ENCODE peak calls at places on chromosomes 12 and 14, in four cellular contexts. E, F, R and T are unnamed samples.

GRCh38 chr14:99481745-99482099 is 513 bp downstream of the CCNK start:
- DNase-seq in E (no peak), F (no peak), R (no peak), T (no peak)

GRCh38 chr14:91108941-91109611 is 4.8 kb upstream of the DGLUCY start:
- DNase-seq in E (no peak), F (peak), R (no peak), T (no peak)

GRCh38 chr14:54129850-54130640 is 173.4 kb upstream of the BMP4 start:
- DNase-seq in E (no peak), F (no peak), R (no peak), T (no peak)

GRCh38 chr14:69945905-69946304 is 66.7 kb downstream of the SMOC1 start:
- DNase-seq in E (no peak), F (no peak), R (no peak), T (no peak)

GRCh38 chr14:22570132-22570949 is 18.7 kb downstream of the DAD1 start:
- DNase-seq in E (no peak), F (peak), R (peak), T (no peak)

GRCh38 chr14:36264107-36264506 is 56.3 kb downstream of the MBIP start:
- DNase-seq in E (no peak), F (no peak), R (no peak), T (no peak)

GRCh38 chr12:75666980-75667359 is 155.6 kb upstream of the KRR1 start:
- DNase-seq in E (no peak), F (no peak), R (no peak), T (no peak)

GRCh38 chr14:101972126-101972785 is 7.9 kb downstream of the DYNC1H1 start:
- DNase-seq in E (peak), F (peak), R (no peak), T (no peak)

GRCh38 chr12:10851243-10851858 is 2.1 kb upstream of the PRR4 start:
- DNase-seq in E (no peak), F (no peak), R (no peak), T (no peak)